ENCODE peak calls at places on chromosomes 4 and X, in eight cellular contexts. One of them, this sample, is unnamed.

GRCh38 chrX:115030635-115031034 is 13.2 kb upstream of the IL13RA2 start:
- DNase-seq in epithelial cell of proximal tubule: no peak
- DNase-seq in GM20000: no peak
- DNase-seq in GM13976: no peak
- DNase-seq in Peyer's patch: peak; percentile 54
- DNase-seq in hepatocyte: peak; percentile 71
- DNase-seq in AG10803: no peak
- DNase-seq in tibial nerve: no peak
- DNase-seq in this sample: no peak

GRCh38 chr4:143586080-143586479 is 72.6 kb downstream of the SMARCA5 start:
- DNase-seq in epithelial cell of proximal tubule: no peak
- DNase-seq in GM20000: no peak
- DNase-seq in GM13976: no peak
- DNase-seq in Peyer's patch: no peak
- DNase-seq in hepatocyte: no peak
- DNase-seq in AG10803: peak; percentile 40
- DNase-seq in tibial nerve: no peak
- DNase-seq in this sample: peak; percentile 64

GRCh38 chr4:89509708-89510269 is 202.2 kb upstream of the GPRIN3 start:
- DNase-seq in epithelial cell of proximal tubule: no peak
- DNase-seq in GM20000: peak; percentile 48
- DNase-seq in GM13976: peak; percentile 36
- DNase-seq in Peyer's patch: no peak
- DNase-seq in hepatocyte: no peak
- DNase-seq in AG10803: peak; percentile 96
- DNase-seq in tibial nerve: no peak
- DNase-seq in this sample: peak; percentile 84

GRCh38 chrX:135740683-135741149 is 27.3 kb downstream of the CT45A3 start:
- DNase-seq in epithelial cell of proximal tubule: no peak
- DNase-seq in GM20000: peak; percentile 45
- DNase-seq in GM13976: peak; percentile 61
- DNase-seq in Peyer's patch: no peak
- DNase-seq in hepatocyte: no peak
- DNase-seq in AG10803: no peak
- DNase-seq in tibial nerve: no peak
- DNase-seq in this sample: no peak

GRCh38 chr4:12703076-12703475 is 781.1 kb downstream of the RAB28 start:
- DNase-seq in epithelial cell of proximal tubule: no peak
- DNase-seq in GM20000: no peak
- DNase-seq in GM13976: no peak
- DNase-seq in Peyer's patch: no peak
- DNase-seq in hepatocyte: no peak
- DNase-seq in AG10803: no peak
- DNase-seq in tibial nerve: no peak
- DNase-seq in this sample: no peak

GRCh38 chr4:1061747-1062146 is 50.3 kb downstream of the FGFRL1 start:
- DNase-seq in epithelial cell of proximal tubule: no peak
- DNase-seq in GM20000: no peak
- DNase-seq in GM13976: no peak
- DNase-seq in Peyer's patch: peak; percentile 17
- DNase-seq in hepatocyte: no peak
- DNase-seq in AG10803: no peak
- DNase-seq in tibial nerve: no peak
- DNase-seq in this sample: no peak

GRCh38 chrX:44431206-44431605 is 87.7 kb upstream of the EFHC2 start:
- DNase-seq in epithelial cell of proximal tubule: no peak
- DNase-seq in GM20000: no peak
- DNase-seq in GM13976: no peak
- DNase-seq in Peyer's patch: no peak
- DNase-seq in hepatocyte: peak; percentile 9
- DNase-seq in AG10803: peak; percentile 4
- DNase-seq in tibial nerve: no peak
- DNase-seq in this sample: no peak

GRCh38 chrX:53284684-53285447 is 3.5 kb upstream of the IQSEC2 start:
- DNase-seq in epithelial cell of proximal tubule: no peak
- DNase-seq in GM20000: peak; percentile 52
- DNase-seq in GM13976: peak; percentile 76
- DNase-seq in Peyer's patch: peak; percentile 78
- DNase-seq in hepatocyte: peak; percentile 64
- DNase-seq in AG10803: peak; percentile 36
- DNase-seq in tibial nerve: peak; percentile 38
- DNase-seq in this sample: peak; percentile 44

GRCh38 chr4:81207793-81208192 is 7.2 kb downstream of the PRKG2 start:
- DNase-seq in epithelial cell of proximal tubule: no peak
- DNase-seq in GM20000: no peak
- DNase-seq in GM13976: no peak
- DNase-seq in Peyer's patch: no peak
- DNase-seq in hepatocyte: no peak
- DNase-seq in AG10803: peak; percentile 98
- DNase-seq in tibial nerve: no peak
- DNase-seq in this sample: peak; percentile 95

GRCh38 chr4:142463195-142463594 is 382.9 kb downstream of the INPP4B start:
- DNase-seq in epithelial cell of proximal tubule: no peak
- DNase-seq in GM20000: no peak
- DNase-seq in GM13976: no peak
- DNase-seq in Peyer's patch: no peak
- DNase-seq in hepatocyte: no peak
- DNase-seq in AG10803: no peak
- DNase-seq in tibial nerve: no peak
- DNase-seq in this sample: peak; percentile 42

GRCh38 chrX:39826813-39827543 is 270.8 kb downstream of the BCOR start:
- DNase-seq in epithelial cell of proximal tubule: no peak
- DNase-seq in GM20000: no peak
- DNase-seq in GM13976: no peak
- DNase-seq in Peyer's patch: no peak
- DNase-seq in hepatocyte: no peak
- DNase-seq in AG10803: no peak
- DNase-seq in tibial nerve: no peak
- DNase-seq in this sample: no peak

GRCh38 chr4:8730159-8730558 is 137.6 kb downstream of the CPZ start:
- DNase-seq in epithelial cell of proximal tubule: no peak
- DNase-seq in GM20000: no peak
- DNase-seq in GM13976: no peak
- DNase-seq in Peyer's patch: peak; percentile 9
- DNase-seq in hepatocyte: no peak
- DNase-seq in AG10803: no peak
- DNase-seq in tibial nerve: no peak
- DNase-seq in this sample: no peak

GRCh38 chrX:118839334-118839958 is 15.8 kb downstream of the ZCCHC12 start:
- DNase-seq in epithelial cell of proximal tubule: no peak
- DNase-seq in GM20000: peak; percentile 72
- DNase-seq in GM13976: peak; percentile 78
- DNase-seq in Peyer's patch: peak; percentile 84
- DNase-seq in hepatocyte: peak; percentile 80
- DNase-seq in AG10803: peak; percentile 26
- DNase-seq in tibial nerve: peak; percentile 84
- DNase-seq in this sample: peak; percentile 24

GRCh38 chr4:55079451-55080173 is 45.8 kb downstream of the KDR start:
- DNase-seq in epithelial cell of proximal tubule: no peak
- DNase-seq in GM20000: no peak
- DNase-seq in GM13976: no peak
- DNase-seq in Peyer's patch: no peak
- DNase-seq in hepatocyte: no peak
- DNase-seq in AG10803: peak; percentile 44
- DNase-seq in tibial nerve: no peak
- DNase-seq in this sample: peak; percentile 20

GRCh38 chrX:27918799-27919198 is 62.5 kb downstream of the DCAF8L1 start:
- DNase-seq in epithelial cell of proximal tubule: no peak
- DNase-seq in GM20000: no peak
- DNase-seq in GM13976: no peak
- DNase-seq in Peyer's patch: peak; percentile 66
- DNase-seq in hepatocyte: peak; percentile 25
- DNase-seq in AG10803: no peak
- DNase-seq in tibial nerve: no peak
- DNase-seq in this sample: peak; percentile 2

GRCh38 chrX:87583679-87584078 is 66.1 kb downstream of the KLHL4 start:
- DNase-seq in epithelial cell of proximal tubule: no peak
- DNase-seq in GM20000: no peak
- DNase-seq in GM13976: no peak
- DNase-seq in Peyer's patch: no peak
- DNase-seq in hepatocyte: peak; percentile 46
- DNase-seq in AG10803: no peak
- DNase-seq in tibial nerve: no peak
- DNase-seq in this sample: peak; percentile 19

GRCh38 chr4:6469144-6469543 is 3.3 kb downstream of the PPP2R2C start:
- DNase-seq in epithelial cell of proximal tubule: no peak
- DNase-seq in GM20000: no peak
- DNase-seq in GM13976: peak; percentile 6
- DNase-seq in Peyer's patch: no peak
- DNase-seq in hepatocyte: no peak
- DNase-seq in AG10803: no peak
- DNase-seq in tibial nerve: no peak
- DNase-seq in this sample: no peak

GRCh38 chr4:150668824-150669223 is 86.9 kb downstream of the MAB21L2 start:
- DNase-seq in epithelial cell of proximal tubule: no peak
- DNase-seq in GM20000: no peak
- DNase-seq in GM13976: no peak
- DNase-seq in Peyer's patch: no peak
- DNase-seq in hepatocyte: no peak
- DNase-seq in AG10803: no peak
- DNase-seq in tibial nerve: no peak
- DNase-seq in this sample: no peak
- TF ChIP-seq CTCF in epithelial cell of proximal tubule: no peak
- TF ChIP-seq CTCF in GM20000: no peak
- TF ChIP-seq CTCF in GM13976: no peak
- TF ChIP-seq CTCF in Peyer's patch: no peak
- TF ChIP-seq CTCF in hepatocyte: no peak
- TF ChIP-seq CTCF in AG10803: no peak
- TF ChIP-seq CTCF in tibial nerve: no peak
- TF ChIP-seq CTCF in this sample: no peak

GRCh38 chr4:146975535-146975934 is 29.9 kb upstream of the TTC29 start:
- DNase-seq in epithelial cell of proximal tubule: no peak
- DNase-seq in GM20000: no peak
- DNase-seq in GM13976: no peak
- DNase-seq in Peyer's patch: no peak
- DNase-seq in hepatocyte: no peak
- DNase-seq in AG10803: no peak
- DNase-seq in tibial nerve: no peak
- DNase-seq in this sample: no peak
- TF ChIP-seq CTCF in epithelial cell of proximal tubule: no peak
- TF ChIP-seq CTCF in GM20000: no peak
- TF ChIP-seq CTCF in GM13976: no peak
- TF ChIP-seq CTCF in Peyer's patch: no peak
- TF ChIP-seq CTCF in hepatocyte: no peak
- TF ChIP-seq CTCF in AG10803: no peak
- TF ChIP-seq CTCF in tibial nerve: no peak
- TF ChIP-seq CTCF in this sample: no peak

DNA sequence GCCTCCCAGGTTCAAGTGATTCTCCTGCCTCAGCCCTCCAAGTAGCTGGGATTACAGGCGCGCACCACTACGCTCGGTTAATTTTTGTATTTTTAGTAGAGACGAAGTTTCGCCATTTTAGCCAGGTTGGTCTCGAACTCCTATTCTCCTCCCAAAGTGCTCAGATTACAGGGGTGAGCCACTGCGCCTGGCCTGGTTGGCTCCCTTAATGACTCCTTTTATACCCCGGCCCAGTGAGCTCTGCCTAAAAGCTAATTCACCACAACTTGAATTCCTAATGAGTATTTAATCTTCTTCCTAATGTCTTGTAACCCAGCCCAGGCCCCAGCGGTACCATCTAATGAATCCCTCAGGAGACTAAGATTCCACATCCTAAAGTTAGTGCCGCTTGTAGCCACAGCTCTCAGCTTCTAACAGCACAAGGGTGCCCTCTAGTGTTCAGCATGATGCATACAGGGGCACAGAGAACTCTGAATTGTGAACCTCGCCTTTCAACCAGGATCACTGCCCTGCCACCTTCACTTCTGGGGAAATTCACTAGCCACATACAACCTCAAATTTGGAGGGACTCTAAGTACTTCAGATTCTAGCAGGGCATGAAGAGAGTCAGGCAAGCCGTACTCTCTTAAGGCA is 89.5 kb downstream of the OR13H1 start:
- DNase-seq in epithelial cell of proximal tubule: no peak
- DNase-seq in GM20000: peak; percentile 20
- DNase-seq in GM13976: peak; percentile 39
- DNase-seq in Peyer's patch: peak; percentile 71
- DNase-seq in hepatocyte: peak; percentile 76
- DNase-seq in AG10803: peak; percentile 43
- DNase-seq in tibial nerve: peak; percentile 42
- DNase-seq in this sample: peak; percentile 65
- TF ChIP-seq CTCF in epithelial cell of proximal tubule: peak; percentile 72
- TF ChIP-seq CTCF in GM20000: peak; percentile 57
- TF ChIP-seq CTCF in GM13976: peak; percentile 91
- TF ChIP-seq CTCF in Peyer's patch: peak; percentile 51
- TF ChIP-seq CTCF in hepatocyte: peak; percentile 77
- TF ChIP-seq CTCF in AG10803: peak; percentile 78
- TF ChIP-seq CTCF in tibial nerve: peak; percentile 53
- TF ChIP-seq CTCF in this sample: peak; percentile 91

GRCh38 chrX:10536744-10537143 is 83.6 kb downstream of the MID1 start:
- DNase-seq in epithelial cell of proximal tubule: no peak
- DNase-seq in GM20000: no peak
- DNase-seq in GM13976: no peak
- DNase-seq in Peyer's patch: no peak
- DNase-seq in hepatocyte: peak; percentile 8
- DNase-seq in AG10803: no peak
- DNase-seq in tibial nerve: no peak
- DNase-seq in this sample: no peak

GRCh38 chrX:10533686-10534365 is 86.6 kb downstream of the MID1 start:
- DNase-seq in epithelial cell of proximal tubule: no peak
- DNase-seq in GM20000: no peak
- DNase-seq in GM13976: no peak
- DNase-seq in Peyer's patch: no peak
- DNase-seq in hepatocyte: no peak
- DNase-seq in AG10803: no peak
- DNase-seq in tibial nerve: no peak
- DNase-seq in this sample: no peak

GRCh38 chrX:10529344-10529743 is 91.0 kb downstream of the MID1 start:
- DNase-seq in epithelial cell of proximal tubule: no peak
- DNase-seq in GM20000: no peak
- DNase-seq in GM13976: no peak
- DNase-seq in Peyer's patch: no peak
- DNase-seq in hepatocyte: no peak
- DNase-seq in AG10803: peak; percentile 79
- DNase-seq in tibial nerve: no peak
- DNase-seq in this sample: peak; percentile 64

GRCh38 chrX:10534611-10535010 is 85.8 kb downstream of the MID1 start:
- DNase-seq in epithelial cell of proximal tubule: no peak
- DNase-seq in GM20000: no peak
- DNase-seq in GM13976: no peak
- DNase-seq in Peyer's patch: no peak
- DNase-seq in hepatocyte: no peak
- DNase-seq in AG10803: peak; percentile 60
- DNase-seq in tibial nerve: no peak
- DNase-seq in this sample: no peak

DNA sequence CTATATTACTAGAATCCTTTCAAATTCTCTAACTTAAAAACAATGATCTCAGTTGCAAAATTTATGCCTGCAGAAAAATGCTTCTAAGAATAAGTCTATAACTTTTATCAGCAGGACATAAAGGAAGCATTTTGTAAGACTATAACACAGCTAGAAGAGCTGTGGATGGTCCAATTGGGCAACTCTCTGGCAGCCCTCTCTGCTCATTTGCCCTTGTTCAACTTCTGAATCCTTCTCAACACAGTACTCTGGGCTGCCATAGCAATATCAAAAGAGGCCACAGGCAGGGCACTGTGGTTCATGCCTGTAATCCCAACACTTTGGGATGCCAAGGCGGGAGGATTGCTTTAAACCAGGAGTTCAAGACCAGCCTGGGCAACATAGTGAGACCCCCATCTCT is 88.5 kb downstream of the MID1 start:
- DNase-seq in epithelial cell of proximal tubule: no peak
- DNase-seq in GM20000: no peak
- DNase-seq in GM13976: no peak
- DNase-seq in Peyer's patch: no peak
- DNase-seq in hepatocyte: no peak
- DNase-seq in AG10803: no peak
- DNase-seq in tibial nerve: no peak
- DNase-seq in this sample: no peak
- TF ChIP-seq CTCF in epithelial cell of proximal tubule: no peak
- TF ChIP-seq CTCF in GM20000: no peak
- TF ChIP-seq CTCF in GM13976: no peak
- TF ChIP-seq CTCF in Peyer's patch: no peak
- TF ChIP-seq CTCF in hepatocyte: no peak
- TF ChIP-seq CTCF in AG10803: no peak
- TF ChIP-seq CTCF in tibial nerve: no peak
- TF ChIP-seq CTCF in this sample: no peak